ENCODE peak calls at places on chromosomes 16 and 17, in six cellular contexts. B, V, D, O, J and R are unnamed samples.

GRCh38 chr17:52147431-52147830 is 11.1 kb downstream of the CA10 start:
- DNase-seq in V (no peak), O (no peak), D (no peak), J (no peak), B (no peak), R (no peak)

GRCh38 chr16:55505333-55506015 is 3.4 kb upstream of the LPCAT2 start:
- DNase-seq in V (no peak), J (no peak), D (no peak), O (no peak), B (no peak), R (no peak)

GRCh38 chr17:16878547-16879100 is 93.3 kb downstream of the TNFRSF13B start:
- DNase-seq in B (no peak), O (no peak), J (no peak), V (no peak), D (no peak), R (no peak)

GRCh38 chr17:39813631-39814030 is 50.5 kb downstream of the IKZF3 start:
- DNase-seq in D (no peak), V (no peak), B (no peak), J (no peak), O (peak; percentile 24), R (peak; percentile 73)

GRCh38 chr17:38914741-38915638 is 10.4 kb upstream of the LASP1NB start:
- DNase-seq in V (peak; percentile 73), O (no peak), J (no peak), D (no peak), B (no peak), R (no peak)

GRCh38 chr17:3557768-3558583 is at the start of gene TRPV3:
- DNase-seq in D (peak; percentile 54), O (peak; percentile 11), V (peak; percentile 87), B (peak; percentile 28), J (no peak), R (peak; percentile 59)

GRCh38 chr17:62109924-62110323 is 44.8 kb upstream of the MED13 start:
- DNase-seq in V (no peak), J (no peak), D (no peak), B (no peak), O (no peak), R (no peak)

GRCh38 chr16:9689597-9689996 is 492.6 kb downstream of the GRIN2A start:
- DNase-seq in J (no peak), B (no peak), V (no peak), O (no peak), D (no peak), R (no peak)

GRCh38 chr17:42538482-42538881 is 2.4 kb downstream of the NAGLU start:
- DNase-seq in B (no peak), V (no peak), J (no peak), O (no peak), D (no peak), R (no peak)

GRCh38 chr16:27286446-27286845 is 17.9 kb upstream of the NSMCE1 start:
- DNase-seq in B (no peak), O (no peak), D (no peak), V (no peak), J (peak; percentile 53), R (no peak)

GRCh38 chr16:23420011-23420410 is 33.0 kb downstream of the COG7 start:
- DNase-seq in J (no peak), B (no peak), D (no peak), O (no peak), V (no peak), R (no peak)

GRCh38 chr17:75825748-75826370 is 18.3 kb downstream of the UNC13D start:
- DNase-seq in J (no peak), V (no peak), B (no peak), O (no peak), D (no peak), R (no peak)

GRCh38 chr17:79714129-79714528 is 16.6 kb upstream of the ENPP7 start:
- DNase-seq in J (no peak), V (no peak), D (no peak), O (no peak), B (no peak), R (no peak)

GRCh38 chr16:59665618-59666220 is 931.6 kb upstream of the GOT2 start:
- DNase-seq in D (no peak), B (no peak), V (no peak), O (no peak), J (no peak), R (no peak)

GRCh38 chr16:66959645-66960177 is 1.4 kb upstream of the CES3 start:
- DNase-seq in D (no peak), V (peak; percentile 61), B (no peak), O (no peak), J (no peak), R (no peak)

GRCh38 chr17:8046929-8047768 is 8.3 kb downstream of the ALOX15B start:
- DNase-seq in O (no peak), B (no peak), V (no peak), J (no peak), D (no peak), R (peak; percentile 49)

GRCh38 chr17:67993153-67993997 is 2.9 kb downstream of the C17orf58 start:
- DNase-seq in V (peak; percentile 81), D (peak; percentile 73), B (peak; percentile 90), O (peak; percentile 46), J (peak; percentile 73), R (peak; percentile 93)

GRCh38 chr17:40486513-40487370 is 14.7 kb downstream of the TNS4 start:
- DNase-seq in O (no peak), J (no peak), B (no peak), D (no peak), V (no peak), R (no peak)

GRCh38 chr16:4918790-4919210 is 18.1 kb downstream of the PPL start:
- DNase-seq in J (no peak), D (no peak), V (no peak), O (no peak), B (no peak), R (no peak)

GRCh38 chr16:58032710-58033293 is 7.2 kb downstream of the MMP15 start:
- DNase-seq in D (no peak), O (no peak), B (no peak), V (no peak), J (no peak), R (no peak)

GRCh38 chr16:50303041-50303604 is 36.8 kb downstream of the ADCY7 start:
- DNase-seq in B (no peak), V (no peak), J (no peak), D (no peak), O (no peak), R (peak; percentile 55)

GRCh38 chr16:68696514-68696913 is 40.6 kb upstream of the CDH1 start:
- DNase-seq in O (no peak), J (no peak), V (peak; percentile 65), B (no peak), D (no peak), R (no peak)

GRCh38 chr17:57927048-57927723 is 28.0 kb downstream of the CUEDC1 start:
- DNase-seq in J (peak; percentile 35), B (no peak), V (peak; percentile 73), D (no peak), O (no peak), R (no peak)

GRCh38 chr17:4341616-4341977 is 24.9 kb downstream of the UBE2G1 start:
- DNase-seq in D (no peak), V (no peak), O (no peak), B (peak; percentile 15), J (no peak), R (no peak)

GRCh38 chr16:67023689-67024088 is 5.3 kb upstream of the CBFB start:
- DNase-seq in V (no peak), J (no peak), O (no peak), D (no peak), B (no peak), R (no peak)

GRCh38 chr17:4920351-4921048 is 11.6 kb upstream of the GP1BA start:
- DNase-seq in O (no peak), V (no peak), B (no peak), J (no peak), D (no peak), R (no peak)

GRCh38 chr17:81151039-81151677 is 14.1 kb upstream of the PVALEF start:
- DNase-seq in B (no peak), D (no peak), V (no peak), O (no peak), J (no peak), R (no peak)

GRCh38 chr17:77810536-77810935 is 148.0 kb upstream of the TNRC6C start:
- DNase-seq in V (no peak), D (no peak), J (no peak), O (no peak), B (no peak), R (no peak)

GRCh38 chr17:50055055-50055425 is 870 bp upstream of the ITGA3 start:
- DNase-seq in O (no peak), J (no peak), B (no peak), V (peak; percentile 87), D (no peak), R (no peak)

GRCh38 chr17:31484821-31485220 is 93.3 kb downstream of the RAB11FIP4 start:
- DNase-seq in V (no peak), D (no peak), B (no peak), J (no peak), O (no peak), R (no peak)

GRCh38 chr17:78623541-78623940 is 46.3 kb upstream of the DNAH17 start:
- DNase-seq in B (no peak), D (no peak), V (no peak), J (no peak), O (no peak), R (no peak)

GRCh38 chr17:43378766-43379165 is 20.0 kb upstream of the ARL4D start:
- DNase-seq in J (no peak), O (no peak), D (no peak), V (no peak), B (no peak), R (no peak)

GRCh38 chr16:84406006-84406963 is 37.9 kb downstream of the ATP2C2 start:
- DNase-seq in V (no peak), B (no peak), J (no peak), D (no peak), O (no peak), R (no peak)

GRCh38 chr16:22623351-22623781 is 112.7 kb downstream of the NPIPB5 start:
- DNase-seq in J (no peak), O (no peak), D (no peak), B (no peak), V (no peak), R (no peak)

GRCh38 chr16:82192665-82193064 is 22.6 kb upstream of the MPHOSPH6 start:
- DNase-seq in O (no peak), J (no peak), D (no peak), B (no peak), V (no peak), R (no peak)